ENCODE peak calls at places on chromosomes 12 and 14, in seven cellular contexts. P is left ventricle myocardium inferior, U is IMR-90, F is astrocyte of the spinal cord, B is cardiac fibroblast, Q is fibroblast of lung, N is upper lobe of right lung. L is an unnamed sample.
A peak's percentile ranks its signal among the peaks of the same experiment; 100 is the strongest.

GRCh38 chr12:11798856-11799530 is 149.5 kb downstream of the ETV6 start:
- DNase-seq in P (no peak), U (peak; percentile 88), F (peak; percentile 92), B (peak; percentile 96), Q (peak; percentile 96), N (no peak), L (peak; percentile 86)

GRCh38 chr14:61250063-61250462 is 31.1 kb downstream of the TMEM30B start:
- DNase-seq in P (no peak), U (no peak), F (no peak), B (no peak), Q (no peak), N (no peak), L (no peak)

GRCh38 chr14:24690492-24690891 is 56.5 kb upstream of the GZMB start:
- DNase-seq in P (no peak), U (no peak), F (no peak), B (no peak), Q (no peak), N (no peak), L (no peak)

GRCh38 chr14:69316449-69317391 is 56.8 kb downstream of the GALNT16 start:
- DNase-seq in P (peak; percentile 53), U (peak; percentile 98), F (peak; percentile 97), B (peak; percentile 97), Q (peak; percentile 99), N (peak; percentile 61), L (peak; percentile 96)

GRCh38 chr12:15011162-15011561 is 38.3 kb downstream of the PDE6H start:
- DNase-seq in P (no peak), U (no peak), F (no peak), B (no peak), Q (no peak), N (no peak), L (no peak)

GRCh38 chr14:32913725-32914124 is 25.0 kb upstream of the NPAS3 start:
- DNase-seq in P (no peak), U (no peak), F (peak; percentile 39), B (peak; percentile 21), Q (peak; percentile 60), N (no peak), L (no peak)

GRCh38 chr12:89825591-89826449 is 117.2 kb upstream of the ATP2B1 start:
- DNase-seq in P (no peak), U (peak; percentile 4), F (peak; percentile 13), B (peak; percentile 29), Q (peak; percentile 40), N (no peak), L (no peak)

GRCh38 chr12:114430306-114430705 is 24.4 kb upstream of the TBX5 start:
- DNase-seq in P (no peak), U (peak; percentile 100), F (no peak), B (peak; percentile 82), Q (peak; percentile 48), N (no peak), L (peak; percentile 56)

GRCh38 chr12:100554608-100555077 is 18.8 kb upstream of the GAS2L3 start:
- DNase-seq in P (no peak), U (peak; percentile 90), F (peak; percentile 89), B (peak; percentile 95), Q (peak; percentile 82), N (no peak), L (peak; percentile 64)

GRCh38 chr12:94889512-94890210 is 113.8 kb downstream of the NDUFA12 start:
- DNase-seq in P (no peak), U (no peak), F (no peak), B (no peak), Q (no peak), N (no peak), L (no peak)

GRCh38 chr14:95519699-95520098 is 3.2 kb upstream of the SYNE3 start:
- DNase-seq in P (peak; percentile 78), U (peak; percentile 77), F (peak; percentile 81), B (peak; percentile 90), Q (peak; percentile 84), N (no peak), L (no peak)

GRCh38 chr12:85642810-85643209 is 193.4 kb downstream of the RASSF9 start:
- DNase-seq in P (no peak), U (peak; percentile 78), F (no peak), B (peak; percentile 76), Q (no peak), N (no peak), L (peak; percentile 69)

GRCh38 chr14:32256606-32257005 is 53.5 kb upstream of the RNU6-8 start:
- DNase-seq in P (no peak), U (peak; percentile 49), F (peak; percentile 24), B (peak; percentile 19), Q (peak; percentile 5), N (no peak), L (no peak)

GRCh38 chr12:20140751-20141150 is 227.6 kb upstream of the PDE3A start:
- DNase-seq in P (no peak), U (no peak), F (no peak), B (no peak), Q (no peak), N (no peak), L (no peak)

GRCh38 chr12:38614171-38614570 is 291.2 kb downstream of the CPNE8 start:
- DNase-seq in P (no peak), U (no peak), F (no peak), B (no peak), Q (no peak), N (no peak), L (no peak)

GRCh38 chr14:94342334-94342934 is 19.3 kb upstream of the SERPINA6 start:
- DNase-seq in P (peak; percentile 84), U (peak; percentile 99), F (peak; percentile 100), B (peak; percentile 99), Q (peak; percentile 100), N (peak; percentile 78), L (peak; percentile 100)

GRCh38 chr14:101120636-101121398 is 217.3 kb upstream of the RTL1 start:
- DNase-seq in P (peak; percentile 42), U (no peak), F (peak; percentile 25), B (no peak), Q (peak; percentile 20), N (peak; percentile 76), L (no peak)
- H3K4me3 ChIP-seq in P (peak overlapping the region; percentile 44), U (no peak overlapping the region), F (no peak overlapping the region), B (no peak overlapping the region), Q (no peak overlapping the region), N (peak overlapping the region; percentile 35), L (no peak overlapping the region)

GRCh38 chr12:101885912-101886561 is 8.7 kb downstream of the DRAM1 start:
- DNase-seq in P (no peak), U (no peak), F (no peak), B (no peak), Q (no peak), N (no peak), L (no peak)
- H3K4me3 ChIP-seq in P (no peak overlapping the region), U (no peak overlapping the region), F (no peak overlapping the region), B (no peak overlapping the region), Q (no peak overlapping the region), N (no peak overlapping the region), L (no peak overlapping the region)

GRCh38 chr12:53199700-53200099 is 7.4 kb downstream of the ITGB7 start:
- DNase-seq in P (no peak), U (no peak), F (no peak), B (no peak), Q (no peak), N (no peak), L (no peak)

GRCh38 chr12:53201170-53201541 is 5.9 kb downstream of the ITGB7 start:
- DNase-seq in P (no peak), U (peak; percentile 49), F (peak; percentile 52), B (no peak), Q (peak; percentile 71), N (no peak), L (no peak)

GRCh38 chr12:53200458-53201169 is 6.4 kb downstream of the ITGB7 start:
- DNase-seq in P (no peak), U (no peak), F (no peak), B (no peak), Q (no peak), N (no peak), L (no peak)

GRCh38 chr12:53200107-53200457 is 7.0 kb downstream of the ITGB7 start:
- DNase-seq in P (no peak), U (no peak), F (no peak), B (no peak), Q (no peak), N (no peak), L (no peak)

DNA sequence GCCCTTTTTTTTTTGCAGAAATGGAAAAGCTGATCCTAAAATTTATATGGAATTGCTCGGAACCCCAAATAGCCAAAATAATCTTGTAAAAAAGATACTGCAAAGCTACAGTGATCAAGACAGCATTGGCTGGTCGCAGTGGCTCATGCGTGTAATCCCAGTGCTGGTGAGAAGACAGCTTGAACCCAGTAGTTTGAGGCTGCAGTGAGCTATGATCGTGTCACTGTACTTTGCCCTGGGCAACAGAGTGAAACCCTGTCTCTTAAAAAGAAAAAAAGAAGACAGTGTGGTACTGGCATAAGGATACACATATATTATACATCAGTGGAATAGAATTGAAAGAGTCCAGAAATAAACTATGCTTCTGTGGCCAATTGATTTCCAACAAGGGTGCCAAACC is 5.4 kb downstream of the ITGB7 start:
- DNase-seq in P (no peak), U (no peak), F (no peak), B (no peak), Q (no peak), N (peak; percentile 15), L (no peak)
- H3K4me3 ChIP-seq in P (no peak overlapping the region), U (no peak overlapping the region), F (no peak overlapping the region), B (no peak overlapping the region), Q (no peak overlapping the region), N (no peak overlapping the region), L (no peak overlapping the region)

GRCh38 chr12:53999596-54000104 is 311 bp upstream of the HOXC9 start:
- DNase-seq in P (no peak), U (peak; percentile 31), F (peak; percentile 78), B (peak; percentile 32), Q (no peak), N (peak; percentile 57), L (peak; percentile 69)
- H3K4me3 ChIP-seq in P (peak overlapping the region; percentile 52), U (no peak overlapping the region), F (peak overlapping the region; percentile 55), B (no peak overlapping the region), Q (peak overlapping the region; percentile 17), N (peak overlapping the region; percentile 42), L (peak overlapping the region; percentile 71)

L was measured in skeletal muscle cell.